ENCODE peak calls at places on chromosome 16, in five cellular contexts. O, K, C, H and D are unnamed samples. For H3K36me3, the result is how much of the 10 kb centered on the place peaks cover.

GRCh38 chr16:11836653-11837244 is 14.6 kb downstream of the RSL1D1 start:
- DNase-seq in O (peak), K (no peak), C (no peak), H (no peak), D (no peak)

GRCh38 chr16:66081967-66082366 is 284.5 kb upstream of the CDH5 start:
- DNase-seq in O (peak), K (no peak), C (no peak), H (no peak), D (peak)

GRCh38 chr16:28317040-28317880 is 24.9 kb downstream of the SBK1 start:
- DNase-seq in O (no peak), K (peak), C (peak), H (peak), D (no peak)

GRCh38 chr16:680967-681745 is 946 bp downstream of the STUB1 start:
- DNase-seq in O (no peak), K (peak), C (no peak), H (peak), D (no peak)

GRCh38 chr16:30186782-30187555 is 3.6 kb downstream of the CORO1A start:
- DNase-seq in O (no peak), K (peak), C (peak), H (peak), D (peak)

GRCh38 chr16:55324491-55325447 is 766 bp downstream of the IRX6 start:
- DNase-seq in O (no peak), K (no peak), C (no peak), H (no peak), D (no peak)

GRCh38 chr16:2948807-2949704 is 15.0 kb upstream of the KREMEN2 start:
- DNase-seq in O (no peak), K (no peak), C (peak), H (no peak), D (no peak)

GRCh38 chr16:11010576-11011221 is 66.3 kb downstream of the CLEC16A start:
- DNase-seq in O (no peak), K (no peak), C (no peak), H (no peak), D (no peak)

GRCh38 chr16:82456683-82457082 is 170.1 kb upstream of the CDH13 start:
- DNase-seq in O (peak), K (peak), C (no peak), H (peak), D (no peak)

GRCh38 chr16:11949527-11949926 is 7.7 kb upstream of the NPIPB2 start:
- DNase-seq in O (no peak), K (peak), C (no peak), H (no peak), D (no peak)

GRCh38 chr16:53358884-53359283 is 75.4 kb upstream of the RBL2 start:
- DNase-seq in O (no peak), K (peak), C (no peak), H (no peak), D (no peak)

GRCh38 chr16:354286-354881 is 1.9 kb upstream of the AXIN1 start:
- DNase-seq in O (no peak), K (no peak), C (no peak), H (no peak), D (peak)

GRCh38 chr16:74570412-74571301 is 36.3 kb downstream of the GLG1 start:
- DNase-seq in O (no peak), K (no peak), C (no peak), H (no peak), D (no peak)

GRCh38 chr16:56911771-56912541 is 20.0 kb upstream of the HERPUD1 start:
- DNase-seq in O (no peak), K (no peak), C (no peak), H (peak), D (no peak)

GRCh38 chr16:28282045-28282444 is 10.3 kb upstream of the SBK1 start:
- DNase-seq in O (no peak), K (no peak), C (no peak), H (no peak), D (no peak)

GRCh38 chr16:23869052-23869451 is 33.3 kb downstream of the PRKCB start:
- DNase-seq in O (no peak), K (no peak), C (no peak), H (no peak), D (no peak)
- H3K27ac ChIP-seq in O (no peak), K (no peak), C (no peak), H (no peak), D (no peak)

DNA sequence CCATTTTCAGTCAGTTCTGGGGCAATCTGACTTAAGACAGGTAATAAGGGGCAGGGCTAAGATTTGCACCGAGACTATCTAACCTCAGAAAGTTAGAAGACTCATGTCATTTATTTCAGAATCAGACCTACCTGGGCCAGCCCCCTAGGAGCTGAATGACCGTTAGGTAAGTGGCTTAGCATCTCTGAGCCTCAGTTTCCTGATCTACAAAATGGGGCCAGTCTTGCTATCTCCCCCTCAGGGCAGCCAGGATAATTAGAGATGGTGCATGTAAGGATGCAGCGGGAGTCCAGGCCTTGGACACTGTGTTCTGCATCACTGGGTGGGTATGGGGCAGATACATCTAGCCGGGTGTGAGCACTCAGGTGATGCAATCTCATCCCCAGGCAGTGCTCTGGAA is 10.4 kb upstream of the METTL22 start:
- DNase-seq in O (no peak), K (no peak), C (no peak), H (no peak), D (no peak)
- H3K36me3 ChIP-seq in O (under half), K (under half), C (under half), H (under half), D (under half)

DNA sequence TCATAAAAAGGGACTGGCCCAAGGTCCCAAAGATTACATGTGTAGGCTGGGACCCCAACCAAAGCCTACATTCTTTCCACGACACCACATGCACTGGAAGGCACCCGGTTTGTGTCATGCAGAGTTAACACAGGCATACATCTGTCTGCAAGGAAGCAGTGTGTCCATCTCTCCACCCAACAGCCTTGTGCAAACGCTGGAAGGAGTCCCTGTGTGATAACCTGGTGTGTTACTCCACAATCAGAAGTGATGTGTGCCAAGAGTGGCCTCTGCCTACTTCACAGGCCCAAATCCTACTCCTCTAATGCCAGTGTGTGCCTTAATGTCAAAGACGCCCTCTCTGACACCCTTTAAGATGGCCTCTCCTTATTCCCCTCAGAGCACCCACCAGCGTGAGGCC is 139.8 kb downstream of the PARN start:
- DNase-seq in O (no peak), K (no peak), C (no peak), H (no peak), D (no peak)
- H3K27ac ChIP-seq in O (no peak), K (no peak), C (peak), H (no peak), D (no peak)

DNA sequence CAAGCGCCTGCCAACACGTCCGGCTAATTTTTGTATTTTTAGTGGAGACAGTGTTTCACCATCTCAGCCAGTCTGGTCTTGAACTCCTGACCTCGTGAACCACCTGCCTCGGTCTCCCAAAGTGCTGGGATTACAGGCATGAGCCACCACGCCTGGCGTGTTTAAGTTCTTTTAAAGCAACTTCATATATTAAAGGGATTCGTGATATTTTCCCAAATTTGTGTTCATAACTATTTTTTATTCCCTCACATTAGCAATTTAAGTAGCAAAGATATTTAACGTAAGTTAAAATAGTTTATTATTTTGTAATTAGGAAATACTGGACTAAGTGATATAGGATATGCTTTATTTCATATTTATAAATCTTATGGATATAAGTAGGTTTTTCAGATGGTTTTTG is 4.2 kb downstream of the SPG7 start:
- DNase-seq in O (no peak), K (no peak), C (no peak), H (no peak), D (no peak)
- H3K36me3 ChIP-seq in O (under half), K (under half), C (half or more), H (under half), D (under half)

DNA sequence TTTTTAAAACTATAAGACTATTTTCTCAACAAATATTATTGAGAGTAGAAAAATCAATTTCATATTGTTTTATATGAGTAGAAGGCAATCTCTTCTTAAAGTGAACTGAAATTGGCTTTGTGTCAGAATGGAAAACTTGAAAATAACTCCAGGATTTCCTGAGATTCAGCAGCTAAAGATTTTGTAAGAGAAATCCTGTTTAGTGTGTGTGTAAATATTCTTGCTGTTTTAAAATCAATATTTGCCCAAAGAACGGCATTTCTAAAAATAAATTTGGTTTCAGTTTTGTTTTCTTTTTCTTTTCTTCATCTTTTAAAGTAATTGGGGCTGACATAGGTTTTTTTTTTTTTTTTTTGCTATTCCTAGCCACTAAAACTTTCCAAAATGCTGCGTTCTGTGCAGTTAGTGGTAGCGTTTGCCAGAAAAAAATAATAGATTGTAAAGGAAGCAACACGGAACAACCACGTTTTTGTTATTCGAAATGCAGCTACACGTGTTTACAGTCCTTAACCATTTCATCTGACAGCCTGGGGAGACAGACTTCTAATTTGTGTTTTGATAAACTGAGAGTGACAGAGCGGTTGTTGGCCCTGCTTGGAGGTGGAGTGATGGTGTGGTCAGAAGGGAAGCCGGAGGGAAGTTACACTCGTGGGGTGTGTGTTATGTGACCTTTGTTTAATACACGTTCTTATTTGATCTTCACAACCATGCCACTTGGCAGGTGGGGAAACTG is 21.6 kb upstream of the SMPD3 start:
- DNase-seq in O (no peak), K (no peak), C (no peak), H (no peak), D (no peak)
- H3K27ac ChIP-seq in O (no peak), K (no peak), C (peak), H (peak), D (no peak)

GRCh38 chr16:23528635-23529016 is 18.3 kb upstream of the GGA2 start:
- DNase-seq in O (no peak), K (no peak), C (no peak), H (no peak), D (no peak)
- H3K36me3 ChIP-seq in O (under half), K (under half), C (half or more), H (under half), D (under half)

DNA sequence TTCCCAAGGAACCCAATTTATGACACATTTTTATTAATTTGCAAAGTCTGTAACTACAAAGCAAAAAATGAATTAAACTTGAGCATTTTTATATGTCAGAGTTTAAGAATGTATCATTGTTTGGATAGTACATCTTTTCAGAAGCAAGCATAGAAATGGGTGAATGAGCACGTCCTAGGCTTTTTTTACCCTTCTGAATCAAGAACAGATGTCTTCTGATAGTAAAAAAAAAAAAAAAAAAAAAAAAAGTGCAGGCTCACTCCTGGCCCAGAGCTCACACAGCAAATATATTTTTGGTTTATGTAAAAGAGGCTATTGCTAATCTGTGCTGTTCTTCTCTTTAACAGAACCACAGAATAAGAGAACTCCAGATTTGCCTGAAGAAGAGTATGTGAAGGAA is 6.4 kb downstream of the TERF2IP start:
- DNase-seq in O (no peak), K (peak), C (no peak), H (no peak), D (no peak)
- H3K27ac ChIP-seq in O (no peak), K (peak), C (no peak), H (no peak), D (no peak)

GRCh38 chr16:89113661-89114060 is 20.0 kb downstream of the ACSF3 start:
- DNase-seq in O (no peak), K (peak), C (peak), H (no peak), D (no peak)

GRCh38 chr16:89113152-89113547 is 19.5 kb downstream of the ACSF3 start:
- DNase-seq in O (no peak), K (peak), C (peak), H (no peak), D (no peak)

GRCh38 chr16:89111263-89111662 is 17.6 kb downstream of the ACSF3 start:
- DNase-seq in O (no peak), K (no peak), C (no peak), H (no peak), D (no peak)

GRCh38 chr16:89114159-89114981 is 20.7 kb downstream of the ACSF3 start:
- DNase-seq in O (no peak), K (peak), C (peak), H (no peak), D (no peak)

GRCh38 chr16:89112377-89113151 is 18.9 kb downstream of the ACSF3 start:
- DNase-seq in O (no peak), K (no peak), C (peak), H (no peak), D (no peak)
- H3K36me3 ChIP-seq in O (under half), K (under half), C (half or more), H (under half), D (under half)

DNA sequence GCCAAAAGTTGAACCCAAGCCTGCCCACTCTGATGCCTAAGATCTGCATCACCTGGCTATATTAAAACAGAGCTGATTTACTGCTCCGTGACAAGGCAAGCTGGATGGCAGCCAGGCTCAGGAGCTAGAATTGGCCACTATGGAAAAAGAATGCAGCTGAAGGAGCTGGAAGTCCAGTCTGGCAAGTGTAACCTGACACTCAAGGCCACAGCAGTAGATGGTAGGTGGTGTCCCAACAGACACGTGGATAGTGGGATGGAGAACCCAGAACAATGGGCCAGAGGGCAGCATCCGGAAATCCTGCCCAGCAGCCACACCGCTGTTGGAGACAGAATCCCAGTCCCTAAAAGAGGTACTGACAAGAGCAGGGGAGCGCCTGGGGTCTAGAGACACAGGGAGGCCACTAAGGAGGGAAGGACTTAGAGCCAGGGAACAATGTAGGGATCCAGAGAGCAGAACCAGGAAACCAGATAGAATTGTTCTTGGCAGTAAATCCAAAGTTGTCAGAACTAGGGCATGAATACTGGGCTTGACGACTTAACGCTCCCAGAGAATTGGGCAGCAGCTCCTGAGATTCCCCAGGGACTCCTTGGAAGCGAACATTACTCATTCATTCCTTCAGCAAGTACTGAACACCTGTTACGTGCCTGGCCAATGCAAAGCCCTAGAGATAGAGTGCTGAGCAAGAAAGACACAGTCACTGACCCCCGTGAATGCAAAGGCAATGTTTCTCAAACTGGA is 85.7 kb downstream of the CDYL2 start:
- DNase-seq in O (no peak), K (peak), C (no peak), H (no peak), D (no peak)
- H3K27ac ChIP-seq in O (no peak), K (no peak), C (no peak), H (no peak), D (no peak)